ENCODE peak calls at places on chromosomes 3 and 15, in four cellular contexts. One of them, this sample, is unnamed.

GRCh38 chr3:52471371-52472238 is 16.2 kb downstream of the NISCH start:
- DNase-seq in HepG2: no peak
- DNase-seq in fibroblast of pulmonary artery: peak; percentile 66
- DNase-seq in neural crest cell: peak; percentile 52
- DNase-seq in this sample: peak; percentile 70

GRCh38 chr3:58353722-58354553 is 21.2 kb downstream of the PXK start:
- DNase-seq in HepG2: no peak
- DNase-seq in fibroblast of pulmonary artery: peak; percentile 57
- DNase-seq in neural crest cell: no peak
- DNase-seq in this sample: no peak

GRCh38 chr3:62372621-62373041 is 719 bp downstream of the FEZF2 start:
- DNase-seq in HepG2: no peak
- DNase-seq in fibroblast of pulmonary artery: no peak
- DNase-seq in neural crest cell: no peak
- DNase-seq in this sample: no peak

GRCh38 chr3:112653881-112654300 is 12.9 kb upstream of the CCDC80 start:
- DNase-seq in HepG2: no peak
- DNase-seq in fibroblast of pulmonary artery: peak; percentile 80
- DNase-seq in neural crest cell: no peak
- DNase-seq in this sample: no peak

GRCh38 chr3:183662099-183662498 is 26.7 kb downstream of the KLHL24 start:
- DNase-seq in HepG2: no peak
- DNase-seq in fibroblast of pulmonary artery: peak; percentile 17
- DNase-seq in neural crest cell: no peak
- DNase-seq in this sample: no peak

GRCh38 chr15:82132742-82133141 is 86.9 kb upstream of the MEX3B start:
- DNase-seq in HepG2: no peak
- DNase-seq in fibroblast of pulmonary artery: peak; percentile 53
- DNase-seq in neural crest cell: no peak
- DNase-seq in this sample: no peak

GRCh38 chr15:78111788-78112187 is 19.4 kb downstream of the SH2D7 start:
- DNase-seq in HepG2: no peak
- DNase-seq in fibroblast of pulmonary artery: no peak
- DNase-seq in neural crest cell: no peak
- DNase-seq in this sample: no peak

GRCh38 chr15:48569591-48570302 is 75.8 kb downstream of the FBN1 start:
- DNase-seq in HepG2: no peak
- DNase-seq in fibroblast of pulmonary artery: no peak
- DNase-seq in neural crest cell: no peak
- DNase-seq in this sample: no peak

GRCh38 chr3:183448369-183449128 is 20.1 kb upstream of the MCF2L2 start:
- DNase-seq in HepG2: no peak
- DNase-seq in fibroblast of pulmonary artery: no peak
- DNase-seq in neural crest cell: no peak
- DNase-seq in this sample: no peak

GRCh38 chr3:114319453-114319852 is 25.6 kb downstream of the TIGIT start:
- DNase-seq in HepG2: peak; percentile 54
- DNase-seq in fibroblast of pulmonary artery: peak; percentile 59
- DNase-seq in neural crest cell: no peak
- DNase-seq in this sample: peak; percentile 24

GRCh38 chr3:196097373-196098154 is 15.7 kb upstream of the TFRC start:
- DNase-seq in HepG2: no peak
- DNase-seq in fibroblast of pulmonary artery: no peak
- DNase-seq in neural crest cell: no peak
- DNase-seq in this sample: no peak

GRCh38 chr15:58423205-58423604 is 8.6 kb upstream of the LIPC start:
- DNase-seq in HepG2: no peak
- DNase-seq in fibroblast of pulmonary artery: no peak
- DNase-seq in neural crest cell: no peak
- DNase-seq in this sample: no peak

GRCh38 chr3:157128771-157129671 is 30.9 kb downstream of the CCNL1 start:
- DNase-seq in HepG2: peak; percentile 40
- DNase-seq in fibroblast of pulmonary artery: peak; percentile 78
- DNase-seq in neural crest cell: no peak
- DNase-seq in this sample: peak; percentile 86

GRCh38 chr3:8451696-8452095 is 49.9 kb upstream of the LMCD1 start:
- DNase-seq in HepG2: no peak
- DNase-seq in fibroblast of pulmonary artery: peak; percentile 45
- DNase-seq in neural crest cell: no peak
- DNase-seq in this sample: no peak

GRCh38 chr3:150759947-150760346 is 3.0 kb downstream of the SIAH2 start:
- DNase-seq in HepG2: no peak
- DNase-seq in fibroblast of pulmonary artery: no peak
- DNase-seq in neural crest cell: no peak
- DNase-seq in this sample: no peak

GRCh38 chr3:117407317-117407716 is 697.7 kb downstream of the TUSC7 start:
- DNase-seq in HepG2: peak; percentile 5
- DNase-seq in fibroblast of pulmonary artery: peak; percentile 32
- DNase-seq in neural crest cell: no peak
- DNase-seq in this sample: peak; percentile 30
- TF ChIP-seq CTCF in HepG2: no peak
- TF ChIP-seq CTCF in fibroblast of pulmonary artery: peak; percentile 43
- TF ChIP-seq CTCF in neural crest cell: peak; percentile 51
- TF ChIP-seq CTCF in this sample: peak; percentile 21

GRCh38 chr3:2158828-2159227 is 60.2 kb downstream of the CNTN4 start:
- DNase-seq in HepG2: no peak
- DNase-seq in fibroblast of pulmonary artery: no peak
- DNase-seq in neural crest cell: no peak
- DNase-seq in this sample: no peak

GRCh38 chr3:2154596-2154995 is 55.9 kb downstream of the CNTN4 start:
- DNase-seq in HepG2: no peak
- DNase-seq in fibroblast of pulmonary artery: no peak
- DNase-seq in neural crest cell: no peak
- DNase-seq in this sample: no peak

GRCh38 chr3:2153047-2153446 is 54.4 kb downstream of the CNTN4 start:
- DNase-seq in HepG2: no peak
- DNase-seq in fibroblast of pulmonary artery: no peak
- DNase-seq in neural crest cell: no peak
- DNase-seq in this sample: no peak

GRCh38 chr3:2150576-2150975 is 51.9 kb downstream of the CNTN4 start:
- DNase-seq in HepG2: no peak
- DNase-seq in fibroblast of pulmonary artery: no peak
- DNase-seq in neural crest cell: no peak
- DNase-seq in this sample: no peak

GRCh38 chr3:2156244-2156847 is 57.7 kb downstream of the CNTN4 start:
- DNase-seq in HepG2: peak; percentile 8
- DNase-seq in fibroblast of pulmonary artery: no peak
- DNase-seq in neural crest cell: peak; percentile 60
- DNase-seq in this sample: no peak
- TF ChIP-seq CTCF in HepG2: peak; percentile 62
- TF ChIP-seq CTCF in fibroblast of pulmonary artery: peak; percentile 22
- TF ChIP-seq CTCF in neural crest cell: peak; percentile 78
- TF ChIP-seq CTCF in this sample: no peak

DNA sequence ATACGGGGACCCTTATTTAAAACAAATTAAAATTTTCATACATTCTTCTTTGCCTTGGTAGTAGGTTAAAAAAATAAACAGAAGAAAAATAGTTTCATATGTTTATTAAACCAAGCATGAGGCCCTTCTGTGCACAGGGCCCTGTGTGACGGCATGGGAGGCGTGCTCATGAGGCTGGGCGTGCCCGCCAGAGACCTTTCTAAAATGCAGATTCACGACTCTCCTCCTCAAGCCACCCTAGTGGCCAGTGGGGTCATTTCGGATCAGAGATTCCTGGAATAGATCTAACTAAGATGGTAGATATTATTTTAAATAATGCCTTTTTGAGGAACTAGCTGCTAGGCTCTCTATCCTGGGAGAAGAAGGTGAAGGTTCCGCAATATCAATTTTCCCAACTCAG is 35.3 kb downstream of the MASP1 start:
- DNase-seq in HepG2: no peak
- DNase-seq in fibroblast of pulmonary artery: no peak
- DNase-seq in neural crest cell: no peak
- DNase-seq in this sample: no peak
- TF ChIP-seq CTCF in HepG2: no peak
- TF ChIP-seq CTCF in fibroblast of pulmonary artery: no peak
- TF ChIP-seq CTCF in neural crest cell: no peak
- TF ChIP-seq CTCF in this sample: no peak

GRCh38 chr3:101039285-101039684 is 46.1 kb upstream of the ABI3BP start:
- DNase-seq in HepG2: no peak
- DNase-seq in fibroblast of pulmonary artery: no peak
- DNase-seq in neural crest cell: no peak
- DNase-seq in this sample: no peak
- TF ChIP-seq CTCF in HepG2: no peak
- TF ChIP-seq CTCF in fibroblast of pulmonary artery: no peak
- TF ChIP-seq CTCF in neural crest cell: no peak
- TF ChIP-seq CTCF in this sample: no peak

DNA sequence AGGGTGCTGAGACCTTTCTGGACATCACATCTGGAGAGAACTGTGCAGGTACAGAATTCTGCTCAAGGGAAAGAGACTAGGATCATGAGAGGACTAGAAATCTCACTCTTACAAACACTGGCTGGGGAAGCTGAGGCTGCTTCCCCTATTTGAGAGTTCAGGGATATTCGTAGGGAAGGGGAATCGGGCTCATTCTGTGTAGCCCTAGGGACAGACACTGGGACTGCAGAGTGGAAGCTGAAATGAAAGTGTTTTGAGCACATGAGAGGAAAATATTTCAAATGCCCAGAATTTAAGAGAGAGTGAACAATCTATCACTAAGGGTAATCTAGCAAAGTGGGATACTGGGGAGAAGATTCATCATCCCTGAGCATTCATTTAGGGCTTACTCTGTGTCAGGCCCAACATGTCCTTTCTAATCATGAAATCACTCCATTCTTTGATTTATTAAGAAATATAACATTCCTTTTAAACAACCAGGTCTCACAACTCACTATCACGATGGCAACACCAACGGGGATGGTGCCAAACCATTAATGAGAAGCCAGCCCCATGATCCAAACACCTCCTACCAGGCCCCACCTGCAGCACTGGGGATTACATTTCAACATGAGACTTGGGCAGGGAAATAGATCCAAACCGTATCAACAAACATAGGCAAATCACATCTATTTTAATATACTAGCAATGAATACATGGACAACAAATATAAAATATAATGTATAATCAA is 63.0 kb downstream of the CPN2 start:
- DNase-seq in HepG2: no peak
- DNase-seq in fibroblast of pulmonary artery: no peak
- DNase-seq in neural crest cell: no peak
- DNase-seq in this sample: no peak
- TF ChIP-seq CTCF in HepG2: no peak
- TF ChIP-seq CTCF in fibroblast of pulmonary artery: no peak
- TF ChIP-seq CTCF in neural crest cell: no peak
- TF ChIP-seq CTCF in this sample: no peak

GRCh38 chr3:193377591-193377990 is 962 bp downstream of the ATP13A5 start:
- DNase-seq in HepG2: no peak
- DNase-seq in fibroblast of pulmonary artery: no peak
- DNase-seq in neural crest cell: no peak
- DNase-seq in this sample: no peak
- TF ChIP-seq CTCF in HepG2: no peak
- TF ChIP-seq CTCF in fibroblast of pulmonary artery: no peak
- TF ChIP-seq CTCF in neural crest cell: no peak
- TF ChIP-seq CTCF in this sample: no peak

GRCh38 chr3:15892828-15893227 is 95.0 kb upstream of the ANKRD28 start:
- DNase-seq in HepG2: no peak
- DNase-seq in fibroblast of pulmonary artery: no peak
- DNase-seq in neural crest cell: no peak
- DNase-seq in this sample: no peak
- TF ChIP-seq CTCF in HepG2: no peak
- TF ChIP-seq CTCF in fibroblast of pulmonary artery: no peak
- TF ChIP-seq CTCF in neural crest cell: no peak
- TF ChIP-seq CTCF in this sample: no peak

DNA sequence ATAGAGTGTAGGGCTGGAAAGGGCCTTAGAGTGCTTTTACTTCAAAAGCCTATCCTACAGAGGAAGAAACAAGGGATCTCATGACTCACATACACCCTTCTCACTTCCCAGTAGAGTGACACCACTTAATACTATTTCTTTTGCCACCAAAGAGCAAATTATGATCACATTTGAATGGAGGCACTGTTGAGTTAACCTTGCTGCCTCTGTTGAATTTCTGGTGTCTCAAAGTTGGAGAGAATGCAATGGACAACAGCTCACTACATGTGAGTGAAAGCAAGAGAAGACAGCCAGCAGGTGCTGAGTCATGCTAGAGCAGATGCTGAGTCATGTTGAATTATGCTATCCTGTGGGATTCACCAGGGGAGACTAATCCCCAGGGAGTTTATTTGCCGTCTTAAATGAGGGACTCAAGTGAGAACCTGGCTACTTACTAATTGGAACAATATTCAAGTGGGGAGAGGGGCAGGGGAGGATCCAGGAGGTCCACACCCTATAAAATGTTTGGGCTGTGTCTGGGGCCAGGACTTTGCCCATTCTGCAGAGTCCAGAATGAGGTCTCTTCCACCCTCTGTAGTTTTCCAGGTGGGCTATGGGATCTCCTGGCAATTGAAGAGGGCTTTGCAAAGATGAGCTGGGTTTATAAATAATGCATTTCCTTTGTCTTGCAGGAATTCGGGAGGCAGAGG is 35.8 kb downstream of the ST8SIA2 start:
- DNase-seq in HepG2: no peak
- DNase-seq in fibroblast of pulmonary artery: peak; percentile 20
- DNase-seq in neural crest cell: no peak
- DNase-seq in this sample: no peak
- TF ChIP-seq CTCF in HepG2: no peak
- TF ChIP-seq CTCF in fibroblast of pulmonary artery: no peak
- TF ChIP-seq CTCF in neural crest cell: no peak
- TF ChIP-seq CTCF in this sample: no peak

DNA sequence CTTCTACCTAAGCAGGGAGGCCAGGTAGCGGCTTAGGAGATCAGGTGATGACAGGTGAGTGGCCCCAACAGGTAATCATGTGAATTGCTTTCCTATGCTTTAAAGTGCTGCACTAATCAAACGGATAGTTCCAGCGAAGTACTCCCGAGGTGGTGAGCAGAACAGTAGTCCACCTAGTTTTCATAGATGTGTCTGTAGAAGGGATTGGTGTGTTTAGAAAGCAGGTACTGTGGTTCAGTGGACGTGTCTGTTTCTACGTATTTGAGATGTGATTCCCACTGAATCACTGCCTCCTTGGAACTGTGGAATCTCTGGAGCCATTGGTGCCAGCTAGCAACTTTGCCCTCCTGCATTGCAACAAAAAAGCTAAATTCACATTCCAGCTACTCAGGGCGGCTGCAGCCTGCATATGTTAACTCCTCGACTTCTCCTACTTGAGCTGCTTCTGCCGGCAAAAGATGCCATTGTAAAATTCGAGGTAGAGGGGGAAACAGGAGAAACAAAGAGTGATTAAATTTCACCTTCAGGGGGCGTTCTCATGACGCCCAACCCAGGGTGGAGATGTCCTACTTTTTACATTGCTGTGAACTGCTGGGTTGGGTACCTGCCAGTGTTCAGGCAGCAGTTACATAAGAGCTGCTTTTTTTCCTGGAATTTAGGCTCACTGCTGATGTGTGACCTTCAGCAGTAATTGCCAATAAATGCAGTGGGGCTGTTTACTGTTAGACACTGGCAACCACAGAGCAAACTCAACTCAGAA is 227.3 kb downstream of the ITPR1 start:
- DNase-seq in HepG2: peak; percentile 75
- DNase-seq in fibroblast of pulmonary artery: peak; percentile 93
- DNase-seq in neural crest cell: no peak
- DNase-seq in this sample: peak; percentile 58
- TF ChIP-seq CTCF in HepG2: peak; percentile 83
- TF ChIP-seq CTCF in fibroblast of pulmonary artery: peak; percentile 47
- TF ChIP-seq CTCF in neural crest cell: no peak
- TF ChIP-seq CTCF in this sample: peak; percentile 33